ENCODE peak calls at places on chromosomes 11 and 22, in ten cellular contexts. S is neural progenitor cell; C is astrocyte; A is aorta; I is transverse colon; D is adrenal gland; N is A549; G is CD4-positive, alpha-beta T cell; Y is thoracic aorta; W is CD4-positive, CD25-positive, alpha-beta regulatory T cell. H is an unnamed sample.
A peak's percentile ranks its signal among the peaks of the same experiment; 100 is the strongest.

GRCh38 chr11:85886089-85887056 is 31.2 kb downstream of the CCDC83 start:
- DNase-seq in A (no peak), I (no peak), N (no peak), Y (no peak), W (no peak), C (peak; percentile 75), D (no peak), G (no peak), S (no peak), H (no peak)

GRCh38 chr11:3947084-3947483 is 91.6 kb downstream of the STIM1 start:
- DNase-seq in I (peak; percentile 42), A (no peak), Y (no peak), W (peak; percentile 65), D (peak; percentile 16), N (no peak), G (peak; percentile 54), S (no peak), C (peak; percentile 62), H (no peak)

GRCh38 chr11:43959321-43959995 is 17.0 kb downstream of the C11orf96 start:
- DNase-seq in N (no peak), A (peak; percentile 17), C (no peak), Y (no peak), S (no peak), I (no peak), D (no peak), G (no peak), W (no peak), H (no peak)

GRCh38 chr11:10376061-10376460 is 71.2 kb downstream of the ADM start:
- DNase-seq in D (peak; percentile 79), C (peak; percentile 87), W (no peak), N (no peak), G (no peak), S (no peak), A (no peak), Y (no peak), I (no peak), H (no peak)

GRCh38 chr11:7353100-7353499 is 101.4 kb downstream of the SYT9 start:
- DNase-seq in I (peak; percentile 11), C (no peak), W (peak; percentile 5), Y (no peak), N (peak; percentile 29), S (peak; percentile 47), G (no peak), A (no peak), D (peak; percentile 12), H (no peak)

GRCh38 chr11:123246749-123247497 is 51.9 kb upstream of the CLMP start:
- DNase-seq in G (peak; percentile 81), N (peak; percentile 60), A (peak; percentile 93), D (peak; percentile 89), Y (peak; percentile 48), W (peak; percentile 79), S (peak; percentile 91), I (peak; percentile 85), C (peak; percentile 30), H (peak; percentile 83)

GRCh38 chr11:75337195-75337654 is 14.2 kb downstream of the ARRB1 start:
- DNase-seq in C (no peak), D (peak; percentile 45), I (no peak), G (no peak), W (no peak), Y (no peak), N (no peak), A (no peak), S (no peak), H (peak; percentile 48)

GRCh38 chr11:75626692-75627536 is 41.9 kb downstream of the MAP6 start:
- DNase-seq in G (no peak), D (no peak), Y (no peak), C (peak; percentile 33), I (no peak), S (peak; percentile 47), W (no peak), A (no peak), N (no peak), H (no peak)

GRCh38 chr11:125451400-125452124 is 44.5 kb downstream of the FEZ1 start:
- DNase-seq in G (no peak), C (no peak), A (peak; percentile 84), Y (no peak), I (peak; percentile 17), W (no peak), D (peak; percentile 34), S (peak; percentile 90), N (no peak), H (no peak)

GRCh38 chr22:44071760-44072159 is 47.7 kb downstream of the PARVB start:
- DNase-seq in N (no peak), I (no peak), G (no peak), S (no peak), C (no peak), D (no peak), Y (no peak), W (no peak), A (no peak), H (no peak)

GRCh38 chr11:34757026-34757451 is 136.1 kb downstream of the EHF start:
- DNase-seq in N (no peak), Y (no peak), S (no peak), G (no peak), D (no peak), C (no peak), I (peak; percentile 41), W (no peak), A (no peak), H (no peak)

GRCh38 chr11:45290586-45290985 is 4.4 kb upstream of the SYT13 start:
- DNase-seq in G (no peak), I (no peak), C (no peak), N (no peak), W (no peak), A (no peak), D (no peak), Y (no peak), S (no peak), H (no peak)

GRCh38 chr11:116837231-116838091 is at the start of gene APOA1:
- DNase-seq in W (no peak), A (peak; percentile 76), Y (no peak), C (no peak), G (no peak), N (no peak), I (no peak), S (peak; percentile 50), D (no peak), H (no peak)
- H3K27ac ChIP-seq in W (no peak within 1 kb of the TSS), A (no peak within 1 kb of the TSS), Y (no peak within 1 kb of the TSS), C (no peak within 1 kb of the TSS), G (no peak within 1 kb of the TSS), N (no peak within 1 kb of the TSS), I (no peak within 1 kb of the TSS), S (no peak within 1 kb of the TSS), D (no peak within 1 kb of the TSS), H (no peak within 1 kb of the TSS)

DNA sequence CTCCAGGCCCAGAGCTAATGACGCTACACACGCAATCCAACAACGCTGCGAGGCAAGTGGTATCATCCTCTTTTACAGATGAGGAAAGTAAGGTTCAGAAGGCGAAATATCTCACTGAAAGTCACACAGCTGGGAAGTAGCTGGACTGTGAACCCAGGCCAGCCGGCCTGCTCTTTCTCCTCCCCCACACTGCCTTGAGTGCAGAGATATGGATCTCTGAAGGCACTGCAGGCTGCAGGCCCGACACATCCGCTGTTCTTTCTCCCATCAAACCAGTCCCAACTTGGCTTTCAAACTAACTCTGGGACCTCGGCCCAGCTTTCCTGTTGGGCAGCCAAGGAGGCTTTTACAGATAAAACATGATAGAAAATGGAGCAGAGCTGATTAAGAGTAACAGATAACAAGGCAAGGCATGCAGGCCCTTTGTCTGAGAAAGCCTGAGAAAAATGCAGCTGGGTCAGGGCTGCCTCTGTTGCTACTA is 64.0 kb upstream of the PTPRJ start:
- DNase-seq in G (no peak), C (peak; percentile 66), S (peak; percentile 24), W (no peak), Y (no peak), N (no peak), D (peak; percentile 75), A (no peak), I (no peak), H (peak; percentile 24)
- H3K27ac ChIP-seq in G (no peak overlapping the region), C (no peak overlapping the region), S (no peak overlapping the region), W (no peak overlapping the region), Y (peak overlapping the region; percentile 23), N (peak overlapping the region; percentile 24), D (peak overlapping the region; percentile 73), A (no peak overlapping the region), I (peak overlapping the region; percentile 61), H (no peak overlapping the region)

GRCh38 chr22:42747701-42748513 is 27.2 kb upstream of the A4GALT start:
- DNase-seq in I (no peak), S (peak; percentile 62), A (no peak), D (no peak), G (no peak), W (no peak), N (no peak), Y (no peak), C (peak; percentile 81), H (no peak)
- H3K27ac ChIP-seq in I (peak overlapping the region; percentile 69), S (no peak overlapping the region), A (no peak overlapping the region), D (no peak overlapping the region), G (no peak overlapping the region), W (no peak overlapping the region), N (peak overlapping the region; percentile 24), Y (peak overlapping the region; percentile 64), C (peak overlapping the region; percentile 83), H (peak overlapping the region; percentile 41)

DNA sequence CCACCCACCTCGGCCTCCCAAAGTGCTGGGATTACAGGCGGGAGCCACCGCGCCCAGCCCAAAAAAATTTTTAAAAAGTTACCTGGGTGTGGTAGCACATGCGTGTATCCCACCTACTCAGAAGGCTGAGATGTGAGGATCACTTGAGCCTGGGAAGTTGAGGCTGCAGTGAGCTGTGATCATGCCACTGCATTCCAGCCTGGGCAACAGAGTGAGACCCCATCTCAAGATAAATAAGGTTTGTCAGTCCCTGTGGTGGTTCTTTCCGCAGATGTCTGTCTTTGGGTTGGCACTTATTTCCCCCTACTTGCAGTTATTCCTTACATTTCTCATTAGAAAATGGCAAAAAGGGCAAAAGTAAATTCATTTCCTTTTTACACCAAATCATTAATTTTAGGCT is 8.0 kb downstream of the MARK2 start:
- DNase-seq in N (no peak), S (no peak), I (no peak), G (no peak), W (no peak), C (no peak), Y (no peak), A (no peak), D (no peak), H (no peak)
- H3K27ac ChIP-seq in N (no peak overlapping the region), S (peak overlapping the region; percentile 38), I (peak overlapping the region; percentile 49), G (no peak overlapping the region), W (no peak overlapping the region), C (no peak overlapping the region), Y (no peak overlapping the region), A (no peak overlapping the region), D (no peak overlapping the region), H (no peak overlapping the region)